ENCODE peak calls at places on chromosomes 5 and 9, in nine cellular contexts. M is cardiac muscle cell, K is transverse colon, H is BE2C, S is PC-3, R is mammary epithelial cell, U is IMR-90, Q is fibroblast of lung, P is neural progenitor cell. W is an unnamed sample. For H3K27me3 and H3K4me1, the result is how much of the 10 kb centered on the place peaks cover.

GRCh38 chr5:91164424-91164823 is 218.7 kb downstream of the ARRDC3 start:
- DNase-seq in P (no peak), K (no peak), R (peak), U (no peak), H (no peak), M (no peak), Q (no peak), S (no peak), W (no peak)

GRCh38 chr9:18394847-18395355 is 79.1 kb upstream of the ADAMTSL1 start:
- DNase-seq in H (no peak), K (no peak), R (no peak), S (no peak), P (no peak), M (no peak), U (no peak), Q (no peak), W (no peak)

GRCh38 chr5:75047356-75047755 is 5.0 kb downstream of the GCNT4 start:
- DNase-seq in U (no peak), P (no peak), Q (no peak), K (no peak), M (no peak), R (peak), S (no peak), H (no peak), W (no peak)

GRCh38 chr5:80346055-80346454 is 26.3 kb downstream of the SPZ1 start:
- DNase-seq in S (peak), R (peak), K (peak), U (no peak), Q (peak), M (peak), H (peak), P (peak), W (peak)

GRCh38 chr5:169873642-169874041 is 106.7 kb downstream of the INSYN2B start:
- DNase-seq in Q (peak), P (no peak), M (no peak), U (peak), H (no peak), R (no peak), K (no peak), S (no peak), W (no peak)

GRCh38 chr9:36671561-36671960 is 98.9 kb downstream of the MELK start:
- DNase-seq in K (no peak), R (no peak), U (no peak), H (no peak), P (no peak), Q (no peak), M (no peak), S (no peak), W (no peak)

GRCh38 chr9:136059321-136059791 is 35.7 kb downstream of the NACC2 start:
- DNase-seq in Q (no peak), H (peak), K (no peak), S (no peak), M (no peak), P (peak), R (no peak), U (no peak), W (no peak)

GRCh38 chr5:155076379-155076778 is 62.8 kb downstream of the KIF4B start:
- DNase-seq in K (no peak), R (no peak), S (no peak), U (no peak), P (no peak), M (no peak), H (no peak), Q (no peak), W (no peak)

GRCh38 chr5:173643964-173644363 is 27.5 kb upstream of the BOD1 start:
- DNase-seq in R (no peak), K (no peak), P (peak), S (no peak), H (peak), Q (no peak), M (peak), U (peak), W (no peak)

GRCh38 chr5:91162534-91163381 is 220.4 kb downstream of the ARRDC3 start:
- DNase-seq in S (peak), U (peak), H (no peak), P (no peak), K (peak), R (peak), M (no peak), Q (peak), W (peak)

GRCh38 chr9:72704688-72705375 is 183.4 kb downstream of the TMC1 start:
- DNase-seq in U (no peak), M (no peak), K (no peak), R (no peak), Q (no peak), S (no peak), P (no peak), H (no peak), W (no peak)

GRCh38 chr5:83306572-83307241 is 164.8 kb upstream of the VCAN start:
- DNase-seq in S (peak), Q (peak), P (no peak), H (no peak), U (peak), M (peak), R (peak), K (peak), W (peak)

GRCh38 chr5:132190161-132190817 is 37.4 kb downstream of the P4HA2 start:
- DNase-seq in R (peak), S (peak), H (peak), K (no peak), U (peak), M (peak), Q (peak), P (peak), W (peak)

GRCh38 chr5:86644843-86645242 is 27.1 kb downstream of the COX7C start:
- DNase-seq in H (no peak), S (no peak), P (no peak), Q (no peak), M (no peak), R (no peak), U (no peak), K (no peak), W (no peak)

GRCh38 chr5:106092455-106092854 is 1578.3 kb downstream of the EFNA5 start:
- DNase-seq in U (no peak), Q (no peak), P (no peak), S (no peak), K (no peak), M (no peak), H (no peak), R (no peak), W (no peak)

GRCh38 chr5:143679777-143680176 is 132.2 kb upstream of the HMHB1 start:
- DNase-seq in M (no peak), Q (no peak), H (no peak), R (peak), K (no peak), S (peak), P (no peak), U (peak), W (no peak)

GRCh38 chr5:109825450-109825849 is 135.7 kb downstream of the MAN2A1 start:
- DNase-seq in U (peak), P (no peak), Q (no peak), K (no peak), S (peak), H (no peak), M (no peak), R (no peak), W (no peak)

GRCh38 chr5:92687793-92688467 is 893.1 kb downstream of the NR2F1-AS1 start:
- DNase-seq in P (peak), K (no peak), M (peak), S (peak), Q (peak), R (peak), U (peak), H (peak), W (peak)

GRCh38 chr5:78615697-78616096 is 32.9 kb downstream of the LHFPL2 start:
- DNase-seq in P (no peak), H (no peak), R (peak), M (no peak), S (peak), K (no peak), Q (no peak), U (peak), W (peak)

GRCh38 chr9:20714442-20715415 is 30.7 kb downstream of the FOCAD start:
- DNase-seq in H (no peak), M (no peak), U (no peak), Q (no peak), P (no peak), S (no peak), R (no peak), K (no peak), W (no peak)

GRCh38 chr9:129146441-129146933 is 31.6 kb downstream of the IER5L start:
- DNase-seq in U (no peak), R (no peak), Q (peak), H (no peak), K (no peak), M (no peak), S (no peak), P (no peak), W (no peak)

GRCh38 chr5:108380531-108381021 is 1.3 kb downstream of the FBXL17 start:
- DNase-seq in K (peak), U (peak), R (peak), S (peak), H (peak), P (peak), M (peak), Q (peak), W (no peak)

GRCh38 chr9:12694013-12694412 is 828 bp downstream of the TYRP1 start:
- DNase-seq in U (no peak), P (no peak), S (no peak), M (no peak), R (no peak), H (no peak), K (no peak), Q (no peak), W (no peak)

GRCh38 chr5:159100022-159100927 is 559 bp upstream of the EBF1 start:
- DNase-seq in H (peak), R (peak), U (peak), Q (peak), P (peak), M (peak), K (peak), S (peak), W (peak)

GRCh38 chr5:36664762-36665161 is 58.4 kb downstream of the SLC1A3 start:
- DNase-seq in M (no peak), P (no peak), K (no peak), R (peak), U (no peak), H (no peak), Q (no peak), S (peak), W (no peak)

GRCh38 chr5:137516251-137516797 is 17.2 kb upstream of the SPOCK1 start:
- DNase-seq in Q (no peak), P (no peak), M (no peak), K (no peak), H (no peak), R (no peak), S (no peak), U (no peak), W (no peak)

GRCh38 chr9:92609142-92609500 is 60.8 kb downstream of the IPPK start:
- DNase-seq in P (peak), H (peak), U (no peak), R (no peak), Q (no peak), K (no peak), M (peak), S (no peak), W (no peak)

GRCh38 chr5:38660194-38660668 is 103.8 kb upstream of the LIFR start:
- DNase-seq in H (peak), K (no peak), S (peak), P (peak), R (no peak), M (peak), U (no peak), Q (no peak), W (no peak)

GRCh38 chr9:137669261-137669672 is 50.5 kb downstream of the EHMT1 start:
- DNase-seq in M (no peak), R (no peak), K (no peak), U (no peak), S (no peak), P (peak), H (peak), Q (no peak), W (no peak)

GRCh38 chr5:174736351-174736721 is 12.0 kb downstream of the MSX2 start:
- DNase-seq in U (peak), H (no peak), Q (peak), R (no peak), S (no peak), K (no peak), M (no peak), P (no peak), W (no peak)

GRCh38 chr5:174734571-174735497 is 10.5 kb downstream of the MSX2 start:
- DNase-seq in S (no peak), P (peak), M (no peak), Q (no peak), K (no peak), U (no peak), H (no peak), R (no peak), W (no peak)

GRCh38 chr5:174737335-174737734 is 13.0 kb downstream of the MSX2 start:
- DNase-seq in U (peak), K (no peak), S (no peak), M (no peak), H (no peak), P (no peak), Q (no peak), R (no peak), W (no peak)

GRCh38 chr5:174735498-174736350 is 11.3 kb downstream of the MSX2 start:
- DNase-seq in U (no peak), H (peak), S (peak), R (no peak), M (peak), K (no peak), Q (no peak), P (peak), W (no peak)

DNA sequence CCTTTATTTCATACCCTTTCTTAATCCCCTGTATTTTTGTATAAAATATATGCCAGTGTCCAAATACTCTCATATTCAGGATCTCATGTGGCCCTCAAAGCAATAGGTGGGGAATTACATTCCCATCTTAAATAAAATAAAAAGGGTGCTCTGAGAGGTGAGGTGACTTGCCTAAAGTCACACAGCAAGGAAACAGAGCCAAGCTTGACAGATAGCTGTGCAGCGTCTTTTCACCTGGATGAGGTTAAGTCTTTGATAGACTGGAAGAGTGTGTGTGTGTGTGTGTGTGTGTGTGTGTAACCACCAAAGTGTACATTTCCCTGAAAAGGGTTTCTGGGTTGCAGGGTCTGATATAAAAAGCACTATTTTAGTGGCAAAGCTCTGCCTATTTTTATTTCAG is 12.4 kb downstream of the MSX2 start:
- DNase-seq in M (no peak), Q (no peak), P (no peak), S (no peak), K (no peak), U (no peak), R (no peak), H (no peak), W (no peak)
- H3K27me3 ChIP-seq in M (half or more), Q (under half), P (half or more), S (under half), K (half or more), U (under half), R (under half), H (under half), W (under half)

DNA sequence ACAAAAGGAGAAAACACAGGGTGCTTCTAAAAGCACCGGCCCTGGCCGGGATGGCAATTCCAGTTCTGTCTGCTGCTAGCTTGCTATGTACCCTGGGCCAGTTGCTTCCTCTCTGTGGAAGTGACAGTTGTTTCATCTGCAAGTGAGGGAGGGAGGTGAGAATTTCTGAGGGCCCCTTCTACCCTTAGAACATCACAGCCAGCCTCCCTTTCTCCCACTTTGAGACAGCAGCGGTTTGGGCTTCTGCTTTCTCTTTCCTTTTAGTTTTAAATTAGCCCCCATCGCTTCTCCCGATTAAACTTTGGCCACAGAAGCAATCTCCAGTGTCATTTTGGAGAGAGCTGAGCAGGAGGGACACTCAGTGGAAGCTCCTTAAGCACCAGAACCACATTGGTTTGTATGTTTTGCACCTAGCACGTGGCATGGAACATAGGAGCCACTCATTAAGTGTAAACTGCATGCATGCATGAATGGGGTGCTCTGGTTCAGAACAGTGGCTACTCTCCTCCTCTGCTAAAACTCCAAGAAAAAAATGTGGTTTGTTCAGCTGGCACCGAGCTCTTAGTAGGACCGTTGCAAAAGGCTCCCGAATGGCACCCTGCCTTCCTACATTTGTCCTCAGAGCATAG is 17.5 kb upstream of the TNIP1 start:
- DNase-seq in Q (no peak), S (no peak), K (no peak), U (no peak), H (no peak), M (no peak), P (no peak), R (no peak), W (no peak)
- H3K4me1 ChIP-seq in Q (under half), S (under half), K (half or more), U (under half), H (under half), M (under half), P (under half), R (under half), W (under half)

DNA sequence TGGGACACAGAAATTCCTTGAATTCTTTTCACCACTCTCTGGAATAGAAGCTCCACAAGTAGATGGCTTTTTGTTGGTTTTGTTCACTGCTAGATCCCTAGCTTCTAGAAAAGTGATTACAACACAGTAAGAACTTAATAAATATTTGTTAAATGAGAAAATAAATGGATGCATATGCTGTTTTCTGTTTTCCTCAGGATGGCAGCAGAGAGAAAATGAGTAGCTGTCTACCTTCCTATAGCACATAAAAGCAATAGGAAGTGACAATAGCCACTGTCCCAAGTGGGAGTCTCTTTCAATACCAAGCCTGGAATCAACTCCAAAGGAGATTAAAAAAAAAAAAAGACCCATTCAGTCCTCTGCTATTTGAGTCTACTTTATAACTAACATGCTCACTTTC is 100.6 kb upstream of the NREP start:
- DNase-seq in Q (peak), P (no peak), M (no peak), H (no peak), K (no peak), S (peak), U (peak), R (no peak), W (no peak)
- TF ChIP-seq CTCF in Q (no peak), P (no peak), M (no peak), H (no peak), K (no peak), S (peak), U (no peak), R (peak), W (peak)

DNA sequence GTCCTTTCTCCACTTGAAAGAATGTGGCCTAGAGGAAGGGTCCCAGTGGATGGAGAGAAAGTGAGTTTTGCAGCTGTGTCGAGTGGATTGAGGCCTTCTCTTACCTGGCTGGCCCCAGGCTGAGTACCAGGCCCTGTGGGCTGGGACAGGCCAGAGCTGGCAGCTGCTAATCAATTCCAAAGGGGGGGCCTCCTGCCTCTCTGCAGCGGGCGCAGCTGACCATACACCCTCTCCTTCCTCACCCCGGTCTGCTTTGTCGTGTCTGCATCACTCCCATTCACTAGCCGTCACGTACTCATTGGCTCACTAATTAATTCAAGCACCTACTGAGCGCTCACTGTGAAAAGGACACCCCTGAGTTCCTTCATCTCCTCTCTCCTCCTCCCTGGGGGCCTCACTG is 58.4 kb upstream of the PITX1 start:
- DNase-seq in Q (no peak), U (no peak), P (peak), S (no peak), R (no peak), M (no peak), K (no peak), H (no peak), W (no peak)
- H3K27me3 ChIP-seq in Q (under half), U (under half), P (under half), S (under half), R (under half), M (half or more), K (under half), H (under half), W (half or more)

GRCh38 chr9:76302543-76302942 is 91.7 kb downstream of the RFK start:
- DNase-seq in M (no peak), K (no peak), S (no peak), H (no peak), R (no peak), Q (no peak), U (no peak), P (no peak), W (no peak)
- H3K4me1 ChIP-seq in M (under half), K (under half), S (under half), H (under half), R (under half), Q (under half), U (under half), P (under half), W (under half)

DNA sequence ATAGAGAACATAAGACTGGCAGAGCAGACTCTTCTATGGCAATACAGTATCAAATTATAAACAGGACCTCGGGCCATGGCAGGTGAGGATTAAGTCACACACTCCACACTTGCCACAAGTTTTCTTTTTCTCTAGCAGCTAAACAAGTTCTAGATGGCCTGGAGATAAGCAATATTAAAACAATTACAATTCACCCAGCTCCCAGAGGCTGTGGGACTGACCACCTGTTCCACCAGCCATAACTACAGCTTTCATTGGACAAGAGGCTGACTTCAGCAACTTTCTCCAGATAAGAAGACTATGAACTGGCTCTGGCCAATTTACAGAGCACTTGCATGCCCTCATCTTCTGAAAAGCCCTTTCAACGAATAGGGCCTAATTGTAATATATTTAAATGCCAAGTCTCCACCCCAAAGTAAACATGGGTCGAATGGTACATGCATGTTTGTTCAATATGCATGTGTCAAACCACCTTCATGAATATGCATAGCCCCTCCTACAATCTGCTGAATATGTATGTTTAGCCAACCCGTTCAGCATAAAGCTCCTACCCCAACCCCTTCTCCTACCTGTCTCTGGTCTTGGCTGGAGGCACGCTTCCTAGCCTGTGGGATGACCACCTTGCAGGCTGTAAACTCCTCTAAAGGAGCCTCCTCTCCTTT is 6.1 kb upstream of the CFAP157 start:
- DNase-seq in R (no peak), H (no peak), K (no peak), P (no peak), S (no peak), Q (no peak), M (no peak), U (no peak), W (no peak)
- TF ChIP-seq CTCF in R (no peak), H (no peak), K (no peak), P (no peak), S (no peak), Q (no peak), M (no peak), U (no peak), W (no peak)

W was measured in foreskin keratinocyte.